ENCODE peak calls at places on chromosomes 4 and X, in seven cellular contexts. Q is fibroblast of the conjunctiva, R is brain microvascular endothelial cell, F is GM04504, K is KG1, Y is cardiac muscle cell, E is body of pancreas. I is an unnamed sample.

GRCh38 chr4:6048537-6048936 is 30.3 kb upstream of the C4orf50 start:
- DNase-seq in Y (no peak), Q (no peak), R (no peak), F (no peak), E (no peak), K (no peak), I (no peak)

GRCh38 chrX:16643160-16643559 is 6.8 kb upstream of the S100G start:
- DNase-seq in K (no peak), E (no peak), R (peak; percentile 15), Y (no peak), F (peak; percentile 40), Q (peak; percentile 17), I (peak; percentile 38)

GRCh38 chrX:70289168-70289792 is 447 bp downstream of the PDZD11 start:
- DNase-seq in E (no peak), F (no peak), Q (no peak), K (no peak), R (peak; percentile 11), Y (no peak), I (no peak)

GRCh38 chr4:156294577-156294976 is 340.9 kb upstream of the CTSO start:
- DNase-seq in E (peak; percentile 16), Q (peak; percentile 47), R (peak; percentile 96), F (no peak), Y (peak; percentile 49), K (no peak), I (no peak)

GRCh38 chrX:69618803-69619202 is 2.9 kb downstream of the EDA start:
- DNase-seq in R (peak; percentile 5), Q (no peak), E (peak; percentile 13), F (no peak), K (no peak), Y (peak; percentile 20), I (no peak)

GRCh38 chr4:131644619-131645018 is 1504.5 kb upstream of the PCDH10 start:
- DNase-seq in F (no peak), R (no peak), Q (peak; percentile 30), K (no peak), E (peak; percentile 4), Y (peak; percentile 29), I (no peak)

GRCh38 chrX:1598021-1598875 is 6.8 kb downstream of the AKAP17A start:
- DNase-seq in R (no peak), F (no peak), E (no peak), K (no peak), Y (no peak), Q (no peak), I (peak; percentile 70)

GRCh38 chr4:103996637-103997036 is 276.9 kb upstream of the TACR3 start:
- DNase-seq in K (no peak), F (peak; percentile 5), Y (peak; percentile 56), R (peak; percentile 45), Q (peak; percentile 40), E (peak; percentile 46), I (peak; percentile 86)

GRCh38 chr4:137370206-137370633 is 162.1 kb downstream of the PCDH18 start:
- DNase-seq in K (no peak), R (no peak), F (no peak), Y (no peak), Q (no peak), E (no peak), I (no peak)

GRCh38 chr4:38857354-38858096 is 908 bp upstream of the TLR6 start:
- DNase-seq in Q (peak; percentile 76), E (peak; percentile 61), F (peak; percentile 64), K (peak; percentile 60), Y (no peak), R (peak; percentile 92), I (no peak)

GRCh38 chrX:47878198-47878597 is 41.5 kb downstream of the ZNF81 start:
- DNase-seq in E (no peak), Q (no peak), F (no peak), R (no peak), Y (no peak), K (no peak), I (no peak)

GRCh38 chrX:115226929-115227328 is 7.0 kb downstream of the LRCH2 start:
- DNase-seq in F (no peak), K (no peak), Q (peak; percentile 10), R (peak; percentile 7), Y (peak; percentile 40), E (no peak), I (no peak)

GRCh38 chrX:45508459-45508858 is 307.8 kb upstream of the DIPK2B start:
- DNase-seq in Q (no peak), F (no peak), Y (no peak), R (no peak), K (no peak), E (no peak), I (peak; percentile 55)

GRCh38 chr4:164572877-164573279 is 181.1 kb upstream of the SMIM31 start:
- DNase-seq in R (peak; percentile 38), Q (no peak), E (no peak), F (no peak), K (no peak), Y (no peak), I (no peak)

GRCh38 chr4:113468165-113469022 is 293.1 kb downstream of the CAMK2D start:
- DNase-seq in F (peak; percentile 99), E (peak; percentile 70), Q (peak; percentile 100), R (peak; percentile 99), Y (peak; percentile 43), K (no peak), I (peak; percentile 87)